ENCODE peak calls at places on chromosomes 5 and 9, in eight cellular contexts. C is transverse colon, B is RWPE1, R is bronchial epithelial cell, S is psoas muscle, M is A549, U is choroid plexus epithelial cell, E is GM06990. T is an unnamed sample.
A peak's percentile ranks its signal among the peaks of the same experiment; 100 is the strongest.

GRCh38 chr9:88820055-88820454 is 171.2 kb upstream of the S1PR3 start:
- DNase-seq in C (no peak), B (no peak), R (no peak), S (no peak), M (no peak), U (no peak), E (no peak), T (no peak)

GRCh38 chr5:93805616-93806393 is 64.4 kb upstream of the POU5F2 start:
- DNase-seq in C (no peak), B (no peak), R (no peak), S (no peak), M (no peak), U (no peak), E (no peak), T (no peak)

GRCh38 chr9:22817181-22817580 is 370.6 kb downstream of the DMRTA1 start:
- DNase-seq in C (no peak), B (no peak), R (no peak), S (no peak), M (no peak), U (peak; percentile 4), E (no peak), T (no peak)

GRCh38 chr5:57598756-57599155 is 116.1 kb upstream of the ACTBL2 start:
- DNase-seq in C (no peak), B (peak; percentile 56), R (peak; percentile 82), S (no peak), M (peak; percentile 43), U (peak; percentile 78), E (no peak), T (no peak)

GRCh38 chr5:44048268-44048984 is 340.8 kb downstream of the FGF10 start:
- DNase-seq in C (no peak), B (no peak), R (no peak), S (no peak), M (no peak), U (no peak), E (no peak), T (no peak)

GRCh38 chr5:87267574-87268125 is at the start of gene RASA1:
- DNase-seq in C (peak; percentile 96), B (peak; percentile 99), R (peak; percentile 85), S (peak; percentile 95), M (peak; percentile 94), U (peak; percentile 90), E (peak; percentile 90), T (peak; percentile 98)

GRCh38 chr9:105026451-105026850 is 98.5 kb upstream of the ABCA1 start:
- DNase-seq in C (no peak), B (no peak), R (no peak), S (no peak), M (no peak), U (peak; percentile 65), E (no peak), T (no peak)

GRCh38 chr5:538271-538771 is 14.1 kb upstream of the SLC9A3 start:
- DNase-seq in C (no peak), B (no peak), R (no peak), S (peak; percentile 12), M (no peak), U (no peak), E (no peak), T (no peak)

GRCh38 chr5:153352685-153353219 is 137.7 kb upstream of the GRIA1 start:
- DNase-seq in C (no peak), B (peak; percentile 89), R (peak; percentile 15), S (no peak), M (no peak), U (no peak), E (peak; percentile 14), T (no peak)

GRCh38 chr5:77120086-77120485 is 33.0 kb upstream of the ZBED3 start:
- DNase-seq in C (no peak), B (no peak), R (no peak), S (no peak), M (no peak), U (no peak), E (no peak), T (no peak)

GRCh38 chr5:32767948-32768427 is 56.9 kb downstream of the NPR3 start:
- DNase-seq in C (no peak), B (peak; percentile 92), R (peak; percentile 100), S (peak; percentile 54), M (peak; percentile 99), U (peak; percentile 92), E (no peak), T (no peak)

GRCh38 chr5:114192108-114192507 is 169.8 kb upstream of the KCNN2 start:
- DNase-seq in C (no peak), B (peak; percentile 17), R (peak; percentile 1), S (no peak), M (no peak), U (peak; percentile 22), E (no peak), T (no peak)

GRCh38 chr5:39846144-39846543 is 421.4 kb upstream of the DAB2 start:
- DNase-seq in C (no peak), B (no peak), R (no peak), S (no peak), M (no peak), U (no peak), E (no peak), T (no peak)

GRCh38 chr9:91211414-91211813 is 150.3 kb downstream of the AUH start:
- DNase-seq in C (no peak), B (no peak), R (no peak), S (no peak), M (no peak), U (no peak), E (no peak), T (no peak)

GRCh38 chr5:31273631-31274378 is 80.3 kb downstream of the CDH6 start:
- DNase-seq in C (no peak), B (no peak), R (no peak), S (no peak), M (no peak), U (peak; percentile 27), E (no peak), T (no peak)

GRCh38 chr5:76765249-76765648 is 49.3 kb downstream of the F2R start:
- DNase-seq in C (no peak), B (no peak), R (no peak), S (no peak), M (no peak), U (peak; percentile 91), E (no peak), T (no peak)

GRCh38 chr5:79694652-79695051 is 5.0 kb downstream of the CMYA5 start:
- DNase-seq in C (no peak), B (no peak), R (no peak), S (no peak), M (no peak), U (peak; percentile 61), E (no peak), T (no peak)

GRCh38 chr9:127938298-127938690 is 640 bp upstream of the DPM2 start:
- DNase-seq in C (no peak), B (no peak), R (no peak), S (no peak), M (no peak), U (no peak), E (no peak), T (no peak)

GRCh38 chr9:88023001-88023400 is 48.7 kb upstream of the CDK20 start:
- DNase-seq in C (no peak), B (no peak), R (no peak), S (no peak), M (no peak), U (no peak), E (no peak), T (no peak)

GRCh38 chr9:2260401-2261306 is 245.5 kb downstream of the SMARCA2 start:
- DNase-seq in C (no peak), B (peak; percentile 38), R (peak; percentile 89), S (no peak), M (peak; percentile 24), U (peak; percentile 25), E (no peak), T (no peak)

GRCh38 chr9:134319306-134320194 is 6.7 kb upstream of the RXRA start:
- DNase-seq in C (no peak), B (no peak), R (no peak), S (peak; percentile 7), M (no peak), U (no peak), E (no peak), T (no peak)

GRCh38 chr5:139446956-139447779 is 7.8 kb upstream of the DNAJC18 start:
- DNase-seq in C (no peak), B (no peak), R (peak; percentile 96), S (no peak), M (no peak), U (no peak), E (peak; percentile 81), T (no peak)

GRCh38 chr9:83405674-83406255 is 132.4 kb downstream of the FRMD3 start:
- DNase-seq in C (no peak), B (no peak), R (no peak), S (no peak), M (no peak), U (peak; percentile 22), E (no peak), T (no peak)

GRCh38 chr9:136671646-136672430 is 9.1 kb downstream of the EGFL7 start:
- DNase-seq in C (no peak), B (peak; percentile 72), R (no peak), S (no peak), M (no peak), U (peak; percentile 24), E (no peak), T (peak; percentile 62)

GRCh38 chr5:132017316-132017715 is 5.9 kb upstream of the ACSL6 start:
- DNase-seq in C (peak; percentile 5), B (no peak), R (no peak), S (no peak), M (no peak), U (no peak), E (no peak), T (no peak)

GRCh38 chr5:108681079-108681921 is 66.4 kb upstream of the FER start:
- DNase-seq in C (no peak), B (peak; percentile 73), R (peak; percentile 69), S (no peak), M (peak; percentile 76), U (peak; percentile 91), E (peak; percentile 53), T (no peak)

GRCh38 chr9:112401175-112401815 is 21.4 kb downstream of the HSDL2 start:
- DNase-seq in C (no peak), B (no peak), R (no peak), S (no peak), M (no peak), U (no peak), E (no peak), T (no peak)

GRCh38 chr9:81609782-81610738 is 79.3 kb downstream of the TLE1 start:
- DNase-seq in C (no peak), B (no peak), R (no peak), S (no peak), M (no peak), U (peak; percentile 50), E (no peak), T (no peak)
- TF ChIP-seq CTCF in C (no peak), B (no peak), R (no peak), S (no peak), M (no peak), U (peak; percentile 6), E (no peak), T (no peak)

GRCh38 chr5:66174338-66174737 is 30.2 kb downstream of the SREK1 start:
- DNase-seq in C (no peak), B (no peak), R (peak; percentile 23), S (no peak), M (peak; percentile 39), U (peak; percentile 75), E (no peak), T (no peak)
- TF ChIP-seq CTCF in C (peak; percentile 16), B (peak; percentile 35), R (peak; percentile 15), S (no peak), M (no peak), U (peak; percentile 58), E (no peak), T (peak; percentile 54)

GRCh38 chr9:13555516-13555915 is 276.0 kb upstream of the MPDZ start:
- DNase-seq in C (no peak), B (no peak), R (no peak), S (no peak), M (no peak), U (no peak), E (no peak), T (no peak)
- TF ChIP-seq CTCF in C (no peak), B (no peak), R (no peak), S (no peak), M (no peak), U (no peak), E (no peak), T (no peak)

GRCh38 chr5:151448038-151448985 is 909 bp downstream of the SLC36A1 start:
- DNase-seq in C (peak; percentile 47), B (peak; percentile 56), R (peak; percentile 41), S (no peak), M (peak; percentile 13), U (peak; percentile 16), E (no peak), T (peak; percentile 14)
- TF ChIP-seq CTCF in C (no peak), B (peak; percentile 31), R (peak; percentile 46), S (no peak), M (no peak), U (peak; percentile 34), E (no peak), T (peak; percentile 27)

T was measured in progenitor cell of endocrine pancreas.